ENCODE peak calls at places on chromosomes 11 and 22, in nine cellular contexts. Q, A, K, M, W, X, O, L and E are unnamed samples. For H3K36me3, the result is how much of the 10 kb centered on the place peaks cover.

GRCh38 chr11:61082161-61082870 is 20.0 kb upstream of the CD5 start:
- DNase-seq in Q (no peak), A (no peak), K (no peak), M (no peak), W (no peak), X (peak), O (no peak), L (no peak), E (no peak)

GRCh38 chr11:67488155-67488480 is 5.3 kb downstream of the AIP start:
- DNase-seq in Q (no peak), A (no peak), K (no peak), M (no peak), W (no peak), X (no peak), O (no peak), L (no peak), E (no peak)

GRCh38 chr11:57140568-57140967 is 41.2 kb upstream of the LRRC55 start:
- DNase-seq in Q (no peak), A (no peak), K (no peak), M (no peak), W (no peak), X (no peak), O (no peak), L (no peak), E (no peak)

GRCh38 chr22:46979506-46979905 is 217.1 kb downstream of the TBC1D22A start:
- DNase-seq in Q (no peak), A (no peak), K (no peak), M (no peak), W (no peak), X (no peak), O (no peak), L (no peak), E (no peak)

GRCh38 chr11:66848671-66849500 is 5.6 kb downstream of the RCE1 start:
- DNase-seq in Q (no peak), A (no peak), K (peak), M (no peak), W (no peak), X (peak), O (no peak), L (no peak), E (no peak)

GRCh38 chr22:26550498-26551033 is 38.3 kb upstream of the TFIP11 start:
- DNase-seq in Q (peak), A (peak), K (peak), M (peak), W (peak), X (peak), O (no peak), L (no peak), E (peak)

GRCh38 chr11:126853732-126854131 is 146.8 kb downstream of the KIRREL3 start:
- DNase-seq in Q (peak), A (no peak), K (no peak), M (no peak), W (peak), X (no peak), O (no peak), L (no peak), E (no peak)

GRCh38 chr22:35230839-35231584 is 26.3 kb upstream of the HMGXB4 start:
- DNase-seq in Q (no peak), A (no peak), K (no peak), M (no peak), W (no peak), X (no peak), O (no peak), L (peak), E (no peak)

GRCh38 chr11:35107866-35108265 is 31.1 kb upstream of the CD44 start:
- DNase-seq in Q (no peak), A (no peak), K (no peak), M (no peak), W (no peak), X (no peak), O (no peak), L (no peak), E (no peak)

GRCh38 chr22:38262051-38262795 is 10.6 kb downstream of the TMEM184B start:
- DNase-seq in Q (no peak), A (peak), K (peak), M (peak), W (no peak), X (peak), O (peak), L (peak), E (no peak)

GRCh38 chr11:1817511-1817910 is 17.3 kb upstream of the SYT8 start:
- DNase-seq in Q (no peak), A (no peak), K (no peak), M (no peak), W (no peak), X (no peak), O (no peak), L (no peak), E (no peak)

GRCh38 chr22:27990451-27990840 is 71.4 kb upstream of the PITPNB start:
- DNase-seq in Q (no peak), A (no peak), K (peak), M (no peak), W (no peak), X (peak), O (no peak), L (no peak), E (no peak)

GRCh38 chr11:91773090-91773489 is 451.5 kb upstream of the FAT3 start:
- DNase-seq in Q (no peak), A (no peak), K (peak), M (no peak), W (no peak), X (no peak), O (no peak), L (no peak), E (no peak)

GRCh38 chr11:107750313-107750712 is 38.5 kb upstream of the SLN start:
- DNase-seq in Q (no peak), A (no peak), K (no peak), M (no peak), W (no peak), X (no peak), O (no peak), L (no peak), E (no peak)

GRCh38 chr11:64712430-64713030 is 10.5 kb downstream of the NRXN2 start:
- DNase-seq in Q (no peak), A (no peak), K (no peak), M (no peak), W (no peak), X (no peak), O (no peak), L (no peak), E (no peak)

GRCh38 chr11:16346975-16347374 is 9.4 kb downstream of the SOX6 start:
- DNase-seq in Q (peak), A (no peak), K (no peak), M (no peak), W (peak), X (no peak), O (no peak), L (no peak), E (no peak)

GRCh38 chr11:67285541-67286498 is 3.3 kb upstream of the ANKRD13D start:
- DNase-seq in Q (no peak), A (no peak), K (peak), M (peak), W (no peak), X (no peak), O (peak), L (no peak), E (no peak)

GRCh38 chr11:507727-508515 is 879 bp upstream of the RNH1 start:
- DNase-seq in Q (no peak), A (no peak), K (peak), M (no peak), W (no peak), X (peak), O (no peak), L (no peak), E (no peak)

GRCh38 chr11:62612366-62613274 is at the start of the genes EML3 and ROM1:
- DNase-seq in Q (peak), A (peak), K (peak), M (peak), W (peak), X (peak), O (peak), L (peak), E (no peak)

GRCh38 chr11:61505106-61505505 is 3.4 kb upstream of the LRRC10B start:
- DNase-seq in Q (no peak), A (no peak), K (no peak), M (no peak), W (no peak), X (no peak), O (no peak), L (no peak), E (no peak)

GRCh38 chr22:43099095-43099494 is 9.9 kb upstream of the TTLL1 start:
- DNase-seq in Q (no peak), A (no peak), K (no peak), M (no peak), W (no peak), X (no peak), O (no peak), L (no peak), E (no peak)

GRCh38 chr11:14259186-14259784 is 99.7 kb downstream of the RRAS2 start:
- DNase-seq in Q (no peak), A (no peak), K (no peak), M (no peak), W (no peak), X (no peak), O (no peak), L (no peak), E (no peak)

GRCh38 chr22:41834005-41834975 is 1.4 kb downstream of the SREBF2 start:
- DNase-seq in Q (no peak), A (no peak), K (no peak), M (no peak), W (no peak), X (no peak), O (no peak), L (no peak), E (no peak)

GRCh38 chr22:24435861-24436351 is 8.5 kb downstream of the ADORA2A start:
- DNase-seq in Q (no peak), A (no peak), K (peak), M (no peak), W (peak), X (peak), O (no peak), L (no peak), E (no peak)

GRCh38 chr11:68904458-68904847 is 762 bp downstream of the IGHMBP2 start:
- DNase-seq in Q (no peak), A (peak), K (no peak), M (peak), W (no peak), X (peak), O (no peak), L (peak), E (no peak)

GRCh38 chr11:11581493-11581880 is 40.3 kb downstream of the GALNT18 start:
- DNase-seq in Q (no peak), A (peak), K (no peak), M (no peak), W (no peak), X (no peak), O (no peak), L (no peak), E (no peak)

GRCh38 chr22:48536691-48537591 is 1290.7 kb downstream of the BRD1 start:
- DNase-seq in Q (peak), A (no peak), K (no peak), M (no peak), W (no peak), X (no peak), O (no peak), L (no peak), E (no peak)

GRCh38 chr11:64564947-64565889 is 25.8 kb upstream of the SLC22A12 start:
- DNase-seq in Q (no peak), A (no peak), K (no peak), M (no peak), W (no peak), X (peak), O (no peak), L (no peak), E (no peak)

GRCh38 chr22:27438271-27438980 is 363.1 kb downstream of the MN1 start:
- DNase-seq in Q (no peak), A (no peak), K (no peak), M (no peak), W (peak), X (peak), O (no peak), L (no peak), E (no peak)

GRCh38 chr11:68461284-68461861 is 821 bp downstream of the PPP6R3 start:
- DNase-seq in Q (peak), A (no peak), K (no peak), M (no peak), W (peak), X (no peak), O (no peak), L (no peak), E (no peak)

GRCh38 chr11:58060939-58061672 is 30.4 kb downstream of the OR6Q1 start:
- DNase-seq in Q (peak), A (no peak), K (no peak), M (no peak), W (peak), X (no peak), O (no peak), L (no peak), E (no peak)

GRCh38 chr11:47152953-47153950 is 23.4 kb downstream of the ARFGAP2 start:
- DNase-seq in Q (peak), A (peak), K (peak), M (peak), W (peak), X (peak), O (peak), L (peak), E (no peak)

GRCh38 chr11:39149214-39149613 is 2310.2 kb downstream of the LRRC4C start:
- DNase-seq in Q (no peak), A (no peak), K (no peak), M (no peak), W (no peak), X (no peak), O (no peak), L (no peak), E (no peak)

GRCh38 chr11:43943931-43944751 is 1.7 kb downstream of the C11orf96 start:
- DNase-seq in Q (peak), A (no peak), K (peak), M (no peak), W (peak), X (peak), O (no peak), L (no peak), E (no peak)

GRCh38 chr11:110093407-110094297 is 460 bp downstream of the ZC3H12C start:
- DNase-seq in Q (peak), A (peak), K (peak), M (peak), W (peak), X (peak), O (no peak), L (peak), E (no peak)

DNA sequence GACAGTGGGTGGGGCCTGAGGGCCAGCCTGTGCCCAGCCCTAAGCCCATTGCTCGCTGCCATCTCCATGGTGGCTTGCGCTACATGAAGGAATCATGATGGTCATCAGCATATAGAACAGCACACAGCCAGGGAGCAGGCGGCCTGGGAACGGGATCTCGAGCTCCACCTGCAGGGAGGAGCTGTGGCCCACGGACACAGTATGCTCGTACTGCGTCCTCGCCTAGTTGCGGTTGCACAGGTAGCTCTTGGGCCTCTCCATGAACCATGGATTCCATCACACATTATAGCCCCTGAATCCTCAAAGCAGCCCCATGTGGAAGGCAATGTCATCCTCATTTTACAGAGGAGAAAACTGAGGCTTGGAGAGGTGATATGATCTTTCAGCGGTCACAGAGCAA is 15.1 kb downstream of the SEC14L4 start:
- DNase-seq in Q (no peak), A (no peak), K (no peak), M (no peak), W (no peak), X (no peak), O (no peak), L (no peak), E (no peak)
- TF ChIP-seq CTCF in Q (no peak), A (no peak), K (no peak), M (no peak), W (peak), X (no peak), O (no peak), L (no peak), E (no peak)

GRCh38 chr11:4636962-4637661 is at the start of gene OR51D1:
- DNase-seq in Q (peak), A (peak), K (peak), M (peak), W (peak), X (peak), O (peak), L (peak), E (no peak)
- H3K4me3 ChIP-seq in Q (no peak), A (no peak), K (no peak), M (peak), W (peak), X (peak), O (peak), L (peak), E (no peak)

DNA sequence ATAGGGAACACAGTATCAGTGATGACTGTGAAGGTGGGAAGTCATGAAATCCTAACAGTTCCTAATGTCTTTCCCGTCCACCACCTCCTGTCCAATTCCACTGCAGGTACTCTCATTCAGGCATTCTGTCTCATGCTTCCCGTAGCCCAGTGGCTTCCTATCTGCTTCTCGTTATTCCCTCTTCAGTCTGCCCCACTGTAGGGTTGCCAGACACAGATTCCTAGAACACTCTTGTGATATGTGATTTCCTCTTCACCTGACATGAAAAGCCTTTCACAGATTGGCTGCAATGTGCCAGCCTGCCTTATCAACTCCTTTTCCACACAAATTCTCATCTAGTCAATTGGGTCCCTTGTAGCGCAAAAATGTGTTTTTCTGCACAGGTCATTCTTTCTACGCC is 49.0 kb downstream of the C2CD3 start:
- DNase-seq in Q (no peak), A (no peak), K (no peak), M (no peak), W (no peak), X (no peak), O (no peak), L (no peak), E (no peak)
- H3K36me3 ChIP-seq in Q (under half), A (under half), K (under half), M (under half), W (under half), X (under half), O (under half), L (under half), E (under half)

DNA sequence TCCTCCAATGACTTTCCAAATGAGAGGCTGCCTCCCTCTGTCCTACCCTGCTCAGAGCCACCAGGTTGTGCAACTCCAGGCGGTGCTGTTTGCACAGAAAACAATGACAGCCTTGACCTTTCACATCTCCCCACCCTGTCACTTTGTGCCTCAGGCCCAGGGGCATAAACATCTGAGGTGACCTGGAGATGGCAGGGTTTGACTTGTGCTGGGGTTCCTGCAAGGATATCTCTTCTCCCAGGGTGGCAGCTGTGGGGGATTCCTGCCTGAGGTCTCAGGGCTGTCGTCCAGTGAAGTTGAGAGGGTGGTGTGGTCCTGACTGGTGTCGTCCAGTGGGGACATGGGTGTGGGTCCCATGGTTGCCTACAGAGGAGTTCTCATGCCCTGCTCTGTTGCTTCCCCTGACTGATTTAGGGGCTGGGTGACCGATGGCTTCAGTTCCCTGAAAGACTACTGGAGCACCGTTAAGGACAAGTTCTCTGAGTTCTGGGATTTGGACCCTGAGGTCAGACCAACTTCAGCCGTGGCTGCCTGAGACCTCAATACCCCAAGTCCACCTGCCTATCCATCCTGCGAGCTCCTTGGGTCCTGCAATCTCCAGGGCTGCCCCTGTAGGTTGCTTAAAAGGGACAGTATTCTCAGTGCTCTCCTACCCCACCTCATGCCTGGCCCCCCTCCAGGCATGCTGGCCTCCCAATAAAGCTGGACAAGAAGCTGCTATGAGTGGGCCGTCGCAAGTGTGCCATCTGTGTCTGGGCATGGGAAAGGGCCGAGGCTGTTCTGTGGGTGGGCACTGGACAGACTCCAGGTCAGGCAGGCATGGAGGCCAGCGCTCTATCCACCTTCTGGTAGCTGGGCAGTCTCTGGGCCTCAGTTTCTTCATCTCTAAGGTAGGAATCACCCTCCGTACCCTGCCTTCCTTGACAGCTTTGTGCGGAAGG is 2.9 kb downstream of the APOC3 start:
- DNase-seq in Q (no peak), A (no peak), K (peak), M (no peak), W (no peak), X (peak), O (no peak), L (no peak), E (no peak)
- TF ChIP-seq CTCF in Q (no peak), A (no peak), K (no peak), M (no peak), W (no peak), X (no peak), O (no peak), L (no peak), E (no peak)

DNA sequence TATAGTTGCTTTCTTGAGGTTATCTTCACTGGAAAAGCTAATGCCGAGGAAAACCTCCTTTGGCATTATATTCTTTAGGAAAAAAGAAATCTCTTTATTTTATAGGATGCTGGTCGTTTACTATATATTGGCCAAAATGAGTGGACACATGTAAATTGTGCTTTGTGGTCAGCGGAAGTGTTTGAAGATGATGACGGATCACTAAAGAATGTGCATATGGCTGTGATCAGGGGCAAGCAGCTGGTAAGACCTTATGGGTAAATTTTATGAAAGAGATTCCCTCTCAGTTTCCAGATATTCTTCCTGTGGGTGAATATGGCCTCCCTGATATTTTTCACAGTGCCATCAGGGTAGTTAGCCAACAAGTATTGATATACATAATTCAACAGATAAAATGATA is 29.4 kb upstream of the TTC36 start:
- DNase-seq in Q (peak), A (no peak), K (no peak), M (no peak), W (peak), X (no peak), O (no peak), L (no peak), E (no peak)
- H3K4me3 ChIP-seq in Q (no peak), A (no peak), K (no peak), M (no peak), W (no peak), X (no peak), O (no peak), L (no peak), E (no peak)